ENCODE peak calls at places on chromosome 12, in four cellular contexts. E is K562, I is GM12878, K is HepG2. P is an unnamed sample.

GRCh38 chr12:104291867-104292524 is 11.5 kb upstream of the EID3 start:
- DNase-seq in E (no peak), K (no peak), I (no peak), P (no peak)

GRCh38 chr12:124352839-124353238 is 57.9 kb downstream of the RFLNA start:
- DNase-seq in I (no peak), K (peak; percentile 91), E (peak; percentile 67), P (no peak)

GRCh38 chr12:73656375-73656774 is 881.3 kb upstream of the ATXN7L3B start:
- DNase-seq in E (no peak), I (no peak), K (no peak), P (no peak)

GRCh38 chr12:52321433-52321832 is 235 bp upstream of the KRT83 start:
- DNase-seq in K (no peak), E (no peak), I (no peak), P (no peak)

GRCh38 chr12:53200107-53200457 is 7.0 kb downstream of the ITGB7 start:
- DNase-seq in K (no peak), I (no peak), E (no peak), P (no peak)

GRCh38 chr12:130704606-130705005 is 11.5 kb downstream of the RIMBP2 start:
- DNase-seq in K (no peak), I (no peak), E (no peak), P (no peak)

GRCh38 chr12:83404521-83404920 is 717.8 kb downstream of the TMTC2 start:
- DNase-seq in K (no peak), E (no peak), I (no peak), P (no peak)

GRCh38 chr12:25328082-25328712 is 77.5 kb upstream of the KRAS start:
- DNase-seq in E (no peak), I (no peak), K (peak; percentile 3), P (peak; percentile 21)

GRCh38 chr12:54051916-54052744 is 1.5 kb upstream of the HOXC4 start:
- DNase-seq in K (no peak), I (no peak), E (no peak), P (peak; percentile 85)

GRCh38 chr12:110639336-110640178 is 25.6 kb downstream of the TCTN1 start:
- DNase-seq in I (no peak), K (no peak), E (no peak), P (no peak)

GRCh38 chr12:64893961-64894360 is 69.5 kb downstream of the TBC1D30 start:
- DNase-seq in K (no peak), I (no peak), E (no peak), P (no peak)

GRCh38 chr12:18340796-18341195 is 79.5 kb downstream of the PIK3C2G start:
- DNase-seq in K (no peak), E (no peak), I (no peak), P (no peak)

GRCh38 chr12:18339633-18340032 is 78.3 kb downstream of the PIK3C2G start:
- DNase-seq in I (no peak), E (no peak), K (no peak), P (no peak)

GRCh38 chr12:18343708-18344107 is 82.4 kb downstream of the PIK3C2G start:
- DNase-seq in E (no peak), K (no peak), I (no peak), P (no peak)

GRCh38 chr12:18345021-18345735 is 83.9 kb downstream of the PIK3C2G start:
- DNase-seq in E (no peak), I (no peak), K (no peak), P (no peak)

DNA sequence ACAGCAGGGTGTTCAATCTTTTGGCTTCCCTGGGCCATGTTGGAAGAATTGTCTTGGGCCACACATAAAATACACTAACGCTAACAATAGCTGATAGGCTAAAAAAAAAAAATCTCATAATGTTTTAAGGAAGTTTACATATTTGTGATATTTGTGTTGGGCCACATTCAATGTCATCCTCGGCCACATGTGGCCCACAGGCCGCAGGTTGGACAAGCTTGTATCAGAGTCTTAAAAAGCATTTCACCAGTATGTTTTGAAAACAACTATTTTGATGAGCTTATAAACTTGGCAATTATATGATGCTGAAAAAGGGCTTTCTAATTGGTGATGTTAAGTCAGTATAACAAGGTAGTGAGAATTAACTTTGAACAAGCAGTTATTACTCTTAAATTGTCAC is 78.9 kb downstream of the PIK3C2G start:
- DNase-seq in E (no peak), K (no peak), I (no peak), P (no peak)
- TF ChIP-seq SP1 in E (no peak), K (no peak), I (no peak), P (no peak)

DNA sequence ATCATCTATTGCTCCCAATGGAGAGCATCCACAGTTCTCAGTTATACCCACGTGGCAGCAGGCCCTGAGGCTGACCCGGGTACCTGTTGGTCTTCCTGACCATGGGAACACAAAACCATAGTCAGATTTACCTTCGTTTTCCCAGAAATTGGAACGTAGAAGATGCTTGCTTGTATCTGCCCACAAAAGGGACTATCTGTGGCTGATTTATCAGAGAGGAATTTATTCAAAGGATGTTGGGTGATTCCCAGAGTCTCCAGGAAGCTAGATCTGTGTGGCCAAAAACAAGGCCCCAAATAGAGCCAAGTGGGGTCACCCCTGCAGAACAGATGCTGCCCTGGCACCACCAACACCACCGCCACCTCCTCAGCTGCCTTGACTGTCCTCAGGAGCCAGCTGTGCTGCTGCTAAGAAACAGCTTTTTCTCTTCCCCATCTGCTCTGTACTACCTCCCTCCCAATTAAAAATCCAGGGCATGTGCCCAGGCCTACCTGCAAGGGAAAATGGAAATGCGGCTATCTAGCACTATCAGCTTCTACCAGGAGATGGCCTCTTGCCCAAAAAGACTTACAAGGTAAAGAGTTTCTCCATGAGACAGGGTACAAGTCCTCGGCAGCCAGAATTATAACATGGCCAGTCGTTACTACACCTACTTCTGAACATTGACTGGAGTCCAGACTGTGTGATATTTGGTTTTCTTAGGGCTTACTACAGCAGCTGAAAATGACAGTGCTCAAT is 128.6 kb upstream of the PLEKHG7 start:
- DNase-seq in I (no peak), E (no peak), K (peak; percentile 15), P (peak; percentile 21)
- TF ChIP-seq TARDBP in I (no peak), E (no peak), K (no peak), P (no peak)

DNA sequence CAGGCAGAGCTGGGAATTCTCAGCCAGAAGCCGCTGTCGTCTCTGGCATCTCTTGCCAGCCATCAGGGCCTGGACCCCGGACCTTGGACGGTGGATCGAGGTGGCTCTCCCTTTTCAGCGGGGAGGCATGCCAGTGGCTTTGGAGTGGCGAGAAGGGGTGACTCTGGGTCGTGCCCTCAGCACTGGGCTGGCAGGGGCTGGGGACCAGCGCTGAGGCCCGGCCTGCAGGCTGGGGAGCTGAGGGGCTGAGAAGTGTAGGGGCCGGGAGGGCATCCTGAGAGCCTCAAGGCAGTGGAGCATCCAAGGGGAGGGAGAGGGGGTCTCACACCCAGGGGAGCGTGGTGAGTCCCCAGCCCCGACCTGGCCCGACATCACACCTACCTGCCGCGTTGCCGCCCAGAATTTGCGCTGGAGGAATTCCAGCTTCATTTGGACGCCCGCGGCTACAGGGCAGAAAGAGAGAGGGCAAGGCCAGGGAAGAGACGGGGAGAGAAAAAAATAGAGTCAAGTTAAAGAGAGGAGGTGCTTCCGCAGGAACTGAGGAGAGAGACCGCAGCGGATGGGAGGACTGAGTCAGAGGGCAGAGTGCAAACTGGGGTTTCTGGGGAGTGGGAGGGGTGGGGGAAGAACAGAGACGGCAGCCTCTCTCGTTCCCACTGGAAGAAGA is 9.0 kb upstream of the LRTM2 start:
- DNase-seq in I (no peak), K (peak; percentile 75), E (no peak), P (no peak)
- TF ChIP-seq SP1 in I (no peak), K (no peak), E (no peak), P (no peak)

GRCh38 chr12:40054554-40055226 is 51.2 kb downstream of the SLC2A13 start:
- DNase-seq in K (no peak), E (no peak), I (no peak), P (no peak)
- TF ChIP-seq TARDBP in K (no peak), E (no peak), I (no peak), P (no peak)

GRCh38 chr12:3553221-3553620 is 62.2 kb downstream of the PRMT8 start:
- DNase-seq in E (no peak), K (no peak), I (no peak), P (no peak)
- TF ChIP-seq SP1 in E (no peak), K (no peak), I (no peak), P (no peak)

GRCh38 chr12:93824514-93825500 is 147.6 kb downstream of the CRADD start:
- DNase-seq in I (no peak), K (no peak), E (no peak), P (peak; percentile 40)
- TF ChIP-seq TARDBP in I (no peak), K (no peak), E (no peak), P (no peak)

DNA sequence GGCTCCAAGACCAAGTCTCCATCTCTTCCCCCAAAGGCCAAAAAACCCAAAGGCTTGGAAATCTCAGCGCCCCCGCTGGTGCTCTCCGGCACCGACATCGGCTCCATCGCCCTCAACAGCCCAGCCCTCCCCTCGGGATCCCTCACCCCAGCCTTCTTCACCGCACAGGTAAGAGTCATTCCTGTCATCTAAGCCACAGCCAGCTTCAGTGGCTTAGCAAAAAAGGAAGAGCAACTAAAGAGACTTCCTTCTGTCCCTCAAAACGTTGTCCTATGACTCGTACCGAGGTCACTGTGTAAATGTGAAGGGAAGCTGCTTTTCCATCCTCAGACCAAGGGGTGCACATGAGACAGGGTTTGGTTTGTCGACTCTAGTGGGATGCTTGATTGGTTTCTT is 53.4 kb downstream of the ELK3 start:
- DNase-seq in E (no peak), K (no peak), I (no peak), P (no peak)
- TF ChIP-seq SP1 in E (no peak), K (no peak), I (no peak), P (no peak)

DNA sequence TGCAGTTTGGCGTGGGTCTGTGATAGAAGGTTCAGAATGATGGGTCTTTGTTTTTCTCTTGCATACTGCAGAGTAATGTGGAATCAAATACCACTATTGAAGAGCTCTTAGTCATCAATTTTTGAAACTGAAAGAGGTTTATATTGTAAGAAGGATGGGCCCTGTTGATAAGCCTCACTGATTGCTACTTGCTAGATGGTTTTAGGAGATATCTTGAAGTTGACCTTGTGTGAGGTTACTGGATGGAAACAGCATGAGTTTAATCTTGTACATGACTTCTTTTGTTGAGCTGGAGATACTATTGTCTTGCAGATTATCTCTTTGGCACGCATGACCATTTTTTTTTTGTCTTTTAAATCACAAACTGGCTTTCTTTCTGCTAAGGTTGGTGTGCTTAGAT is 13.8 kb downstream of the BICD1 start:
- DNase-seq in E (no peak), I (no peak), K (no peak), P (no peak)
- TF ChIP-seq TARDBP in E (no peak), I (no peak), K (no peak), P (no peak)

P was measured in HEK293T.